ENCODE peak calls at places on chromosomes 13 and 19, in ten cellular contexts. V is CD8-positive, alpha-beta memory T cell; I is hippocampal formation; L is stimulated activated CD4-positive, alpha-beta T cell treated with anti-CD3 and anti-CD28 coated beads, Interleukin-2, amount 100 ng/mL, for 48 hours; D is stimulated activated CD8-positive, alpha-beta memory T cell treated with anti-CD3 and anti-CD28 coated beads, Interleukin-2, amount 100 ng/mL, for 48 hours; R is astrocyte of the hippocampus; Q is frontal cortex; P is NCI-H510A treated with DMSO at 0.1 percent for 48 hours; Z is IMR-90; B is NCI-H226. U is an unnamed sample.

GRCh38 chr19:45640849-45641273 is 1.7 kb upstream of the EML2 start:
- DNase-seq in V (peak; percentile 25), I (no peak), L (peak; percentile 62), D (peak; percentile 34), R (no peak), Q (no peak), P (no peak), Z (no peak), B (peak; percentile 48), U (no peak)

GRCh38 chr13:23159205-23159586 is 21.6 kb upstream of the SGCG start:
- DNase-seq in V (no peak), I (no peak), L (peak; percentile 13), D (no peak), R (peak; percentile 63), Q (no peak), P (no peak), Z (peak; percentile 13), B (no peak), U (peak; percentile 42)

GRCh38 chr19:49570138-49570856 is 10.1 kb downstream of the NOSIP start:
- DNase-seq in V (peak; percentile 61), I (peak; percentile 82), L (no peak), D (no peak), R (peak; percentile 86), Q (peak; percentile 56), P (peak; percentile 91), Z (peak; percentile 84), B (peak; percentile 36), U (peak; percentile 92)

GRCh38 chr13:113059891-113060290 is 45.7 kb upstream of the F7 start:
- DNase-seq in V (no peak), I (no peak), L (no peak), D (no peak), R (no peak), Q (no peak), P (no peak), Z (no peak), B (no peak), U (no peak)

GRCh38 chr13:39602614-39603366 is at the start of gene LHFPL6:
- DNase-seq in V (peak; percentile 12), I (peak; percentile 54), L (peak; percentile 56), D (peak; percentile 54), R (peak; percentile 92), Q (peak; percentile 70), P (no peak), Z (peak; percentile 77), B (peak; percentile 81), U (peak; percentile 81)

GRCh38 chr13:76764429-76764828 is 121.8 kb downstream of the KCTD12 start:
- DNase-seq in V (no peak), I (no peak), L (no peak), D (no peak), R (no peak), Q (no peak), P (no peak), Z (peak; percentile 10), B (no peak), U (peak; percentile 90)

GRCh38 chr13:96821381-96821780 is 172.9 kb downstream of the OXGR1 start:
- DNase-seq in V (no peak), I (no peak), L (no peak), D (no peak), R (no peak), Q (no peak), P (no peak), Z (peak; percentile 12), B (no peak), U (peak; percentile 39)

GRCh38 chr19:4815426-4816387 is 15.8 kb downstream of the TICAM1 start:
- DNase-seq in V (peak; percentile 72), I (peak; percentile 90), L (peak; percentile 70), D (peak; percentile 60), R (peak; percentile 94), Q (peak; percentile 97), P (peak; percentile 93), Z (peak; percentile 92), B (peak; percentile 79), U (peak; percentile 94)

GRCh38 chr19:46351241-46352041 is 4.6 kb downstream of the PPP5C start:
- DNase-seq in V (no peak), I (no peak), L (no peak), D (no peak), R (peak; percentile 77), Q (no peak), P (no peak), Z (peak; percentile 43), B (peak; percentile 65), U (peak; percentile 82)

GRCh38 chr13:114001331-114002008 is 27.6 kb upstream of the C13orf46 start:
- DNase-seq in V (no peak), I (no peak), L (no peak), D (no peak), R (no peak), Q (no peak), P (no peak), Z (no peak), B (no peak), U (no peak)

GRCh38 chr13:63110431-63110830 is 1694.8 kb upstream of the PCDH20 start:
- DNase-seq in V (no peak), I (no peak), L (no peak), D (no peak), R (peak; percentile 5), Q (no peak), P (no peak), Z (peak; percentile 43), B (peak; percentile 2), U (no peak)

GRCh38 chr19:49567722-49568454 is 12.5 kb downstream of the NOSIP start:
- DNase-seq in V (peak; percentile 67), I (no peak), L (no peak), D (no peak), R (no peak), Q (no peak), P (no peak), Z (no peak), B (no peak), U (no peak)

GRCh38 chr19:46550684-46551083 is 50.4 kb upstream of the CALM3 start:
- DNase-seq in V (no peak), I (no peak), L (no peak), D (no peak), R (no peak), Q (no peak), P (no peak), Z (no peak), B (no peak), U (no peak)

GRCh38 chr13:113744197-113745000 is 14.6 kb upstream of the TMEM255B start:
- DNase-seq in V (no peak), I (no peak), L (no peak), D (no peak), R (no peak), Q (no peak), P (peak; percentile 81), Z (no peak), B (no peak), U (no peak)

GRCh38 chr13:106349080-106349841 is 186.2 kb downstream of the EFNB2 start:
- DNase-seq in V (no peak), I (no peak), L (no peak), D (no peak), R (peak; percentile 71), Q (no peak), P (peak; percentile 87), Z (peak; percentile 34), B (no peak), U (no peak)

GRCh38 chr19:45575216-45575615 is 9.4 kb downstream of the OPA3 start:
- DNase-seq in V (no peak), I (no peak), L (no peak), D (no peak), R (no peak), Q (no peak), P (no peak), Z (no peak), B (no peak), U (no peak)

GRCh38 chr19:6020972-6021805 is 43.2 kb upstream of the RANBP3 start:
- DNase-seq in V (no peak), I (no peak), L (no peak), D (no peak), R (no peak), Q (no peak), P (peak; percentile 57), Z (no peak), B (no peak), U (no peak)

GRCh38 chr19:38564981-38565685 is 52.6 kb downstream of the MAP4K1 start:
- DNase-seq in V (no peak), I (no peak), L (no peak), D (peak; percentile 24), R (peak; percentile 25), Q (no peak), P (no peak), Z (no peak), B (no peak), U (no peak)

GRCh38 chr19:46875234-46875633 is 14.4 kb downstream of the ARHGAP35 start:
- DNase-seq in V (no peak), I (no peak), L (no peak), D (no peak), R (no peak), Q (no peak), P (no peak), Z (no peak), B (no peak), U (no peak)

GRCh38 chr19:28290963-28291657 is 921.8 kb downstream of the UQCRFS1 start:
- DNase-seq in V (no peak), I (no peak), L (no peak), D (no peak), R (no peak), Q (no peak), P (no peak), Z (no peak), B (no peak), U (no peak)

GRCh38 chr13:98311200-98311548 is 134.1 kb upstream of the RNF113B start:
- DNase-seq in V (no peak), I (no peak), L (no peak), D (no peak), R (no peak), Q (no peak), P (no peak), Z (no peak), B (no peak), U (no peak)